ENCODE peak calls at places on chromosomes 3 and 15, in four cellular contexts. One of them, this sample, is unnamed.

GRCh38 chr3:45031531-45031930 is 5.4 kb downstream of the CLEC3B start:
- DNase-seq in iPS DF 6.9: no peak
- DNase-seq in left ventricle myocardium inferior: no peak
- DNase-seq in Karpas-422: no peak
- DNase-seq in this sample: no peak

GRCh38 chr3:114154321-114154821 is 24.5 kb downstream of the DRD3 start:
- DNase-seq in iPS DF 6.9: peak; percentile 87
- DNase-seq in left ventricle myocardium inferior: no peak
- DNase-seq in Karpas-422: peak; percentile 16
- DNase-seq in this sample: no peak

GRCh38 chr3:122003596-122003995 is 18.5 kb downstream of the ILDR1 start:
- DNase-seq in iPS DF 6.9: no peak
- DNase-seq in left ventricle myocardium inferior: no peak
- DNase-seq in Karpas-422: no peak
- DNase-seq in this sample: no peak

GRCh38 chr15:92845109-92845508 is 55.0 kb upstream of the CHD2 start:
- DNase-seq in iPS DF 6.9: no peak
- DNase-seq in left ventricle myocardium inferior: no peak
- DNase-seq in Karpas-422: peak; percentile 90
- DNase-seq in this sample: no peak

GRCh38 chr3:8413337-8413926 is 88.2 kb upstream of the LMCD1 start:
- DNase-seq in iPS DF 6.9: no peak
- DNase-seq in left ventricle myocardium inferior: peak; percentile 20
- DNase-seq in Karpas-422: no peak
- DNase-seq in this sample: no peak

GRCh38 chr3:179069762-179070390 is 1.7 kb downstream of the ZMAT3 start:
- DNase-seq in iPS DF 6.9: no peak
- DNase-seq in left ventricle myocardium inferior: no peak
- DNase-seq in Karpas-422: no peak
- DNase-seq in this sample: no peak

GRCh38 chr3:196995646-196996355 is 27.2 kb upstream of the PIGZ start:
- DNase-seq in iPS DF 6.9: no peak
- DNase-seq in left ventricle myocardium inferior: peak; percentile 2
- DNase-seq in Karpas-422: no peak
- DNase-seq in this sample: no peak

GRCh38 chr3:29465836-29466235 is 185.0 kb downstream of the RBMS3 start:
- DNase-seq in iPS DF 6.9: no peak
- DNase-seq in left ventricle myocardium inferior: no peak
- DNase-seq in Karpas-422: no peak
- DNase-seq in this sample: no peak

GRCh38 chr15:63487076-63487757 is 17.2 kb upstream of the USP3 start:
- DNase-seq in iPS DF 6.9: no peak
- DNase-seq in left ventricle myocardium inferior: peak; percentile 90
- DNase-seq in Karpas-422: peak; percentile 87
- DNase-seq in this sample: no peak

GRCh38 chr3:15796771-15797599 is 794 bp downstream of the ANKRD28 start:
- DNase-seq in iPS DF 6.9: no peak
- DNase-seq in left ventricle myocardium inferior: no peak
- DNase-seq in Karpas-422: peak; percentile 72
- DNase-seq in this sample: peak; percentile 48
- H3K4me3 ChIP-seq in iPS DF 6.9: no peak overlapping the region
- H3K4me3 ChIP-seq in left ventricle myocardium inferior: peak overlapping the region; percentile 55
- H3K4me3 ChIP-seq in Karpas-422: peak overlapping the region; percentile 64
- H3K4me3 ChIP-seq in this sample: peak overlapping the region; percentile 50

GRCh38 chr3:26102376-26103110 is 312.7 kb downstream of the OXSM start:
- DNase-seq in iPS DF 6.9: no peak
- DNase-seq in left ventricle myocardium inferior: no peak
- DNase-seq in Karpas-422: peak; percentile 84
- DNase-seq in this sample: no peak

GRCh38 chr3:26100176-26100575 is 310.3 kb downstream of the OXSM start:
- DNase-seq in iPS DF 6.9: no peak
- DNase-seq in left ventricle myocardium inferior: no peak
- DNase-seq in Karpas-422: peak; percentile 48
- DNase-seq in this sample: no peak

GRCh38 chr3:26104856-26105255 is 315.0 kb downstream of the OXSM start:
- DNase-seq in iPS DF 6.9: no peak
- DNase-seq in left ventricle myocardium inferior: no peak
- DNase-seq in Karpas-422: peak; percentile 67
- DNase-seq in this sample: no peak

GRCh38 chr3:26099692-26100091 is 309.8 kb downstream of the OXSM start:
- DNase-seq in iPS DF 6.9: no peak
- DNase-seq in left ventricle myocardium inferior: no peak
- DNase-seq in Karpas-422: no peak
- DNase-seq in this sample: no peak
- H3K4me3 ChIP-seq in iPS DF 6.9: no peak overlapping the region
- H3K4me3 ChIP-seq in left ventricle myocardium inferior: no peak overlapping the region
- H3K4me3 ChIP-seq in Karpas-422: no peak overlapping the region
- H3K4me3 ChIP-seq in this sample: no peak overlapping the region

GRCh38 chr3:67418539-67419529 is 235.6 kb downstream of the SUCLG2 start:
- DNase-seq in iPS DF 6.9: no peak
- DNase-seq in left ventricle myocardium inferior: no peak
- DNase-seq in Karpas-422: no peak
- DNase-seq in this sample: no peak

GRCh38 chr3:67414740-67415139 is 239.7 kb downstream of the SUCLG2 start:
- DNase-seq in iPS DF 6.9: no peak
- DNase-seq in left ventricle myocardium inferior: no peak
- DNase-seq in Karpas-422: no peak
- DNase-seq in this sample: no peak

GRCh38 chr3:67419779-67420178 is 234.6 kb downstream of the SUCLG2 start:
- DNase-seq in iPS DF 6.9: no peak
- DNase-seq in left ventricle myocardium inferior: no peak
- DNase-seq in Karpas-422: no peak
- DNase-seq in this sample: no peak

GRCh38 chr3:67415504-67415903 is 238.9 kb downstream of the SUCLG2 start:
- DNase-seq in iPS DF 6.9: no peak
- DNase-seq in left ventricle myocardium inferior: no peak
- DNase-seq in Karpas-422: no peak
- DNase-seq in this sample: no peak

DNA sequence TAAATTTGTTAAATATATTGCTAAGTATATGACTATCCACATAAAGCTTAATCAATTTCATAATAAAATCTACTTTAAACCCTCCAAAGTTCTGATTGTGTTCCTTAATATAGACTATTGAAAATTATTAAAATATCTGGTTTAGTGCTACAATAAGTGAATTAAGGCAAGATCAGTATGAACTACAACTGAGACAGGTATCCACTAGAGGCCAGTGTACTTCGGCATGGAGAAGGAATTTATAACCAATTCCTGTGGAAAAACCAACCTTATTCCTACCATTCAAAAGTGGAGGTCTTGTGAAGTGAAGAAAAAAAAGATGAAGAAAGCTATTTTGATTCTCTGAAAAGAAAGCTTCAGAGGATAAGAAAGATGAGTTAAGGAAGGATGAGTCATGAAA is 237.7 kb downstream of the SUCLG2 start:
- DNase-seq in iPS DF 6.9: no peak
- DNase-seq in left ventricle myocardium inferior: no peak
- DNase-seq in Karpas-422: no peak
- DNase-seq in this sample: no peak
- H3K4me3 ChIP-seq in iPS DF 6.9: no peak overlapping the region
- H3K4me3 ChIP-seq in left ventricle myocardium inferior: no peak overlapping the region
- H3K4me3 ChIP-seq in Karpas-422: no peak overlapping the region
- H3K4me3 ChIP-seq in this sample: no peak overlapping the region

DNA sequence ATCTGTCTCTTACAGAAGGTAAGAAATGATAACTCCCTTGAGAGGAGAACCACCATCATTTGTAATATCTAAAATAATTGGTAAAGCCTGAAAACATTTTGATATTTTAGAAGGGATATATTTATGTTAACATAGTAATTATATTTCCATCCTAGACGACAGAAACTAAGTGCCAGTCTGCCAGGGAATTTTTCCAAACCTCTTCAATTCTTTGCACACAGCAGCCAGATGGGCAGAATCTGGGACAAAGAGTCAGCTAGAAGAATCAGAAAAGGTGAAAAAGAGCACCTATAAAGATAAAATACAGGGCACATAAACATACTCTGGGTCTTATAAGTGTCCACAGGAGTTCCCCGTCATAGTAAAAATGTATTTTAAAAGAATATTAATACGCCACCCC is 70.0 kb upstream of the CBLB start:
- DNase-seq in iPS DF 6.9: no peak
- DNase-seq in left ventricle myocardium inferior: no peak
- DNase-seq in Karpas-422: no peak
- DNase-seq in this sample: no peak
- H3K4me3 ChIP-seq in iPS DF 6.9: no peak overlapping the region
- H3K4me3 ChIP-seq in left ventricle myocardium inferior: no peak overlapping the region
- H3K4me3 ChIP-seq in Karpas-422: no peak overlapping the region
- H3K4me3 ChIP-seq in this sample: no peak overlapping the region

GRCh38 chr3:185717627-185718330 is 107.1 kb downstream of the IGF2BP2 start:
- DNase-seq in iPS DF 6.9: no peak
- DNase-seq in left ventricle myocardium inferior: no peak
- DNase-seq in Karpas-422: no peak
- DNase-seq in this sample: no peak
- H3K4me3 ChIP-seq in iPS DF 6.9: no peak overlapping the region
- H3K4me3 ChIP-seq in left ventricle myocardium inferior: no peak overlapping the region
- H3K4me3 ChIP-seq in Karpas-422: no peak overlapping the region
- H3K4me3 ChIP-seq in this sample: no peak overlapping the region

DNA sequence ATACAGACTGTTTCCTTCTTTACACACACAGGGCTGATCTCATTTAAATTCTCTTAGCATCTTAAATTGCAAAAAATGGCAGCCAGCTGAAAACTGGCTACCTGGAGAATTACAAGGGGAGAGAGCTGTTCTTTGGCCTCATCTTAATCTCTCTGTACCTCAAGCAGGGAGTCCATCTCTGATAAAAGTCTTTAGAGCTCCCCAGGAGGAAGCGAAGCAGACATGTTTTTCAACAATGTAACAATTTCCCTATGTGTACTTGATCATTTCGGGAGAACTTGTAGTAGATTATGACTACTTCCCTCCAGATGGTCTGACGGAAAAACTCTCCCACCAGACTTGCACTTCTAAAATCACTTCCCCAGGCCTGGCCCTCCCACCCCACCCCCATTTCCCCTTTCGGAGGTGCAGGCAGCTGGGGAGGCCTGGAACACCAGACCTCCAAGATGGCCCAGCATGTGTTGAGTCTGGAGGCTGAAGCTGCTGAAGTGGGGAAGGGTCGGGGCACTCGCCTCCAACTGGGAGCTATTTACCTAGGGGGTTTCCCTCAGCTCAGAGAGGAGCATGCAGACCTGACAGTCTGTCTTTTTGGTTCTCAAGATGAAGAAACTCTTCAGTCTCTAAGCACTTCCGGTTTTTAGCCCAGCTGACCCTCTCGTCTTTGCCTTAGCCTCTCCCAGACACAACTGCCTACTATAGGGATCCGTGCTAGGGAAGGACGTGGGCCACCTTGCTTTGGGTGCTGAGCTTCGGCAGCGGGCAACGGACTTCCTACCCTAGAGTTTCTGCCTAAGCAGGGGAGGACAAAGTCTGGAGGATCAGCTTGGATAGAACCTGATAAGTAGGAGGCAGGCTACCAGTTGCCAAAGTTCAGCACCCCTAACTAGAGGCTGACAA is 164.0 kb upstream of the TBL1XR1 start:
- DNase-seq in iPS DF 6.9: no peak
- DNase-seq in left ventricle myocardium inferior: no peak
- DNase-seq in Karpas-422: no peak
- DNase-seq in this sample: no peak
- H3K4me3 ChIP-seq in iPS DF 6.9: no peak overlapping the region
- H3K4me3 ChIP-seq in left ventricle myocardium inferior: peak overlapping the region; percentile 62
- H3K4me3 ChIP-seq in Karpas-422: peak overlapping the region; percentile 64
- H3K4me3 ChIP-seq in this sample: no peak overlapping the region

This sample was measured in Panc1.